ENCODE peak calls at places on chromosomes 11 and 22, in nine cellular contexts. N is NCI-H2107; I is NCI-H2081; S is substantia nigra; P is GM12864; G is activated CD4-positive, alpha-beta T cell treated with anti-CD3 and anti-CD28 coated beads for 1 hour; H is mucosa of gallbladder; Z is HAP-1; V is lung microvascular endothelial cell. L is an unnamed sample.

GRCh38 chr22:47356433-47357011 is 594.1 kb downstream of the TBC1D22A start:
- DNase-seq in N (no peak), I (no peak), S (no peak), P (no peak), G (no peak), H (peak; percentile 2), Z (no peak), V (no peak), L (no peak)

GRCh38 chr11:68893282-68893681 is 10.3 kb downstream of the MRPL21 start:
- DNase-seq in N (no peak), I (no peak), S (no peak), P (no peak), G (no peak), H (no peak), Z (no peak), V (no peak), L (no peak)

GRCh38 chr11:71472941-71473792 is 20.2 kb downstream of the NADSYN1 start:
- DNase-seq in N (no peak), I (no peak), S (no peak), P (no peak), G (no peak), H (no peak), Z (no peak), V (no peak), L (no peak)

GRCh38 chr11:125272092-125272491 is 107.5 kb downstream of the PKNOX2 start:
- DNase-seq in N (no peak), I (no peak), S (no peak), P (no peak), G (no peak), H (no peak), Z (no peak), V (no peak), L (no peak)

GRCh38 chr11:106457727-106458126 is 380.3 kb downstream of the AASDHPPT start:
- DNase-seq in N (no peak), I (no peak), S (no peak), P (no peak), G (no peak), H (no peak), Z (no peak), V (no peak), L (no peak)

GRCh38 chr11:77203901-77204755 is 76.1 kb downstream of the MYO7A start:
- DNase-seq in N (no peak), I (no peak), S (no peak), P (no peak), G (no peak), H (no peak), Z (no peak), V (no peak), L (no peak)

GRCh38 chr22:23183107-23183698 is 2.9 kb downstream of the BCR start:
- DNase-seq in N (no peak), I (no peak), S (peak; percentile 20), P (no peak), G (no peak), H (no peak), Z (no peak), V (peak; percentile 68), L (no peak)

GRCh38 chr11:111063711-111064110 is 181.8 kb upstream of the POU2AF2 start:
- DNase-seq in N (no peak), I (no peak), S (no peak), P (no peak), G (no peak), H (no peak), Z (no peak), V (no peak), L (no peak)

GRCh38 chr22:49803667-49804375 is 23.9 kb downstream of the BRD1 start:
- DNase-seq in N (no peak), I (no peak), S (no peak), P (no peak), G (no peak), H (no peak), Z (no peak), V (no peak), L (no peak)

GRCh38 chr11:116742104-116742503 is 30.7 kb downstream of the BUD13 start:
- DNase-seq in N (no peak), I (no peak), S (no peak), P (no peak), G (no peak), H (no peak), Z (no peak), V (peak; percentile 25), L (no peak)

GRCh38 chr11:60844045-60844869 is 2.3 kb downstream of the CCDC86 start:
- DNase-seq in N (no peak), I (no peak), S (no peak), P (no peak), G (no peak), H (no peak), Z (no peak), V (no peak), L (no peak)

GRCh38 chr11:117998201-117998579 is 12.0 kb downstream of the IL10RA start:
- DNase-seq in N (no peak), I (no peak), S (no peak), P (no peak), G (no peak), H (no peak), Z (no peak), V (no peak), L (no peak)

GRCh38 chr22:22939537-22940368 is 52.1 kb downstream of the IGLL5 start:
- DNase-seq in N (no peak), I (no peak), S (no peak), P (no peak), G (no peak), H (no peak), Z (no peak), V (no peak), L (no peak)

GRCh38 chr11:62841361-62842170 is 2.2 kb upstream of the WDR74 start:
- DNase-seq in N (peak; percentile 77), I (peak; percentile 91), S (peak; percentile 90), P (peak; percentile 99), G (peak; percentile 77), H (peak; percentile 92), Z (peak; percentile 100), V (peak; percentile 98), L (peak; percentile 90)

GRCh38 chr11:2724653-2725366 is 25.0 kb upstream of the KCNQ1OT1 start:
- DNase-seq in N (no peak), I (no peak), S (no peak), P (no peak), G (no peak), H (peak; percentile 43), Z (no peak), V (no peak), L (no peak)

GRCh38 chr11:78228467-78228866 is 39.7 kb downstream of the USP35 start:
- DNase-seq in N (peak; percentile 73), I (peak; percentile 76), S (peak; percentile 14), P (peak; percentile 54), G (no peak), H (peak; percentile 39), Z (peak; percentile 75), V (peak; percentile 81), L (no peak)

GRCh38 chr11:20303451-20303965 is 60.0 kb upstream of the HTATIP2 start:
- DNase-seq in N (no peak), I (no peak), S (no peak), P (no peak), G (no peak), H (no peak), Z (no peak), V (no peak), L (no peak)

GRCh38 chr11:75668508-75669297 is at the start of gene MAP6:
- DNase-seq in N (peak; percentile 58), I (peak; percentile 14), S (peak; percentile 30), P (no peak), G (no peak), H (no peak), Z (peak; percentile 39), V (peak; percentile 3), L (peak; percentile 49)

GRCh38 chr11:58642120-58642625 is 19.7 kb downstream of the CNTF start:
- DNase-seq in N (no peak), I (no peak), S (no peak), P (no peak), G (no peak), H (no peak), Z (no peak), V (no peak), L (no peak)

GRCh38 chr11:106271686-106272085 is 194.2 kb downstream of the AASDHPPT start:
- DNase-seq in N (no peak), I (no peak), S (no peak), P (no peak), G (no peak), H (no peak), Z (no peak), V (no peak), L (no peak)

GRCh38 chr11:117039897-117040296 is 58.3 kb downstream of the SIK3 start:
- DNase-seq in N (no peak), I (no peak), S (no peak), P (no peak), G (no peak), H (no peak), Z (no peak), V (no peak), L (no peak)

GRCh38 chr11:8934735-8935478 is 2.2 kb upstream of the C11orf16 start:
- DNase-seq in N (no peak), I (no peak), S (no peak), P (no peak), G (no peak), H (no peak), Z (peak; percentile 55), V (no peak), L (no peak)

GRCh38 chr11:126498281-126498680 is 142.8 kb downstream of the ST3GAL4 start:
- DNase-seq in N (no peak), I (no peak), S (no peak), P (no peak), G (no peak), H (no peak), Z (no peak), V (no peak), L (no peak)

GRCh38 chr11:74701351-74701750 is 29.9 kb downstream of the CHRDL2 start:
- DNase-seq in N (no peak), I (no peak), S (no peak), P (no peak), G (no peak), H (no peak), Z (no peak), V (no peak), L (no peak)

GRCh38 chr22:33823552-33823951 is 96.7 kb downstream of the LARGE1 start:
- DNase-seq in N (no peak), I (no peak), S (no peak), P (no peak), G (no peak), H (peak; percentile 13), Z (no peak), V (peak; percentile 70), L (no peak)

GRCh38 chr11:31844351-31844750 is 33.2 kb upstream of the PAX6 start:
- DNase-seq in N (no peak), I (no peak), S (no peak), P (no peak), G (no peak), H (no peak), Z (no peak), V (no peak), L (no peak)

GRCh38 chr11:67406969-67407699 is 3.3 kb downstream of the TBC1D10C start:
- DNase-seq in N (no peak), I (no peak), S (peak; percentile 42), P (no peak), G (no peak), H (no peak), Z (no peak), V (no peak), L (no peak)

GRCh38 chr22:26617251-26618199 is at the start of gene CRYBB1:
- DNase-seq in N (no peak), I (no peak), S (no peak), P (no peak), G (no peak), H (no peak), Z (no peak), V (no peak), L (no peak)

L was measured in memory B cell.